ENCODE peak calls at places on chromosome 10, in seven cellular contexts. L, A, Y, T, Q, D and V are unnamed samples. For H3K4me1, the result is how much of the 10 kb centered on the place peaks cover.

GRCh38 chr10:24849537-24850299 is 102.7 kb downstream of the PRTFDC1 start:
- DNase-seq in L (no peak), A (no peak), Y (no peak), T (peak), Q (no peak), D (no peak), V (no peak)

GRCh38 chr10:31926765-31927596 is 1.6 kb downstream of the ARHGAP12 start:
- DNase-seq in L (no peak), A (no peak), Y (no peak), T (peak), Q (no peak), D (no peak), V (no peak)

GRCh38 chr10:29685506-29685905 is 50.7 kb upstream of the SVIL start:
- DNase-seq in L (no peak), A (no peak), Y (no peak), T (no peak), Q (no peak), D (no peak), V (no peak)

GRCh38 chr10:114058297-114058696 is 14.6 kb downstream of the ADRB1 start:
- DNase-seq in L (no peak), A (no peak), Y (no peak), T (no peak), Q (no peak), D (no peak), V (no peak)

GRCh38 chr10:5434017-5434753 is 21.8 kb downstream of the NET1 start:
- DNase-seq in L (no peak), A (no peak), Y (no peak), T (peak), Q (peak), D (no peak), V (no peak)

GRCh38 chr10:75115137-75115536 is 3.7 kb downstream of the SAMD8 start:
- DNase-seq in L (no peak), A (no peak), Y (no peak), T (no peak), Q (peak), D (no peak), V (no peak)

GRCh38 chr10:12483996-12484944 is 134.9 kb downstream of the CAMK1D start:
- DNase-seq in L (no peak), A (no peak), Y (no peak), T (no peak), Q (no peak), D (no peak), V (peak)

GRCh38 chr10:13310518-13311176 is 10.8 kb upstream of the PHYH start:
- DNase-seq in L (no peak), A (no peak), Y (no peak), T (no peak), Q (no peak), D (no peak), V (no peak)

GRCh38 chr10:6694447-6695155 is 114.5 kb upstream of the PRKCQ start:
- DNase-seq in L (no peak), A (no peak), Y (no peak), T (peak), Q (no peak), D (no peak), V (no peak)

GRCh38 chr10:123869015-123869414 is 22.6 kb downstream of the CPXM2 start:
- DNase-seq in L (no peak), A (no peak), Y (no peak), T (no peak), Q (no peak), D (no peak), V (no peak)

GRCh38 chr10:102120987-102121738 is 995 bp upstream of the LDB1 start:
- DNase-seq in L (peak), A (peak), Y (no peak), T (no peak), Q (peak), D (no peak), V (peak)

GRCh38 chr10:6399879-6400278 is 180.2 kb downstream of the PRKCQ start:
- DNase-seq in L (no peak), A (no peak), Y (no peak), T (no peak), Q (no peak), D (no peak), V (no peak)

GRCh38 chr10:93095225-93095624 is 21.5 kb downstream of the CYP26A1 start:
- DNase-seq in L (no peak), A (no peak), Y (no peak), T (no peak), Q (no peak), D (no peak), V (no peak)

GRCh38 chr10:69319911-69320316 is 41.6 kb downstream of the HK1 start:
- DNase-seq in L (no peak), A (no peak), Y (no peak), T (no peak), Q (no peak), D (no peak), V (peak)

GRCh38 chr10:69320521-69320920 is 42.2 kb downstream of the HK1 start:
- DNase-seq in L (no peak), A (no peak), Y (no peak), T (no peak), Q (no peak), D (no peak), V (peak)

GRCh38 chr10:69321865-69322264 is 43.6 kb downstream of the HK1 start:
- DNase-seq in L (no peak), A (no peak), Y (no peak), T (no peak), Q (peak), D (no peak), V (no peak)

GRCh38 chr10:69318997-69319727 is 40.9 kb downstream of the HK1 start:
- DNase-seq in L (peak), A (peak), Y (no peak), T (peak), Q (peak), D (peak), V (peak)

DNA sequence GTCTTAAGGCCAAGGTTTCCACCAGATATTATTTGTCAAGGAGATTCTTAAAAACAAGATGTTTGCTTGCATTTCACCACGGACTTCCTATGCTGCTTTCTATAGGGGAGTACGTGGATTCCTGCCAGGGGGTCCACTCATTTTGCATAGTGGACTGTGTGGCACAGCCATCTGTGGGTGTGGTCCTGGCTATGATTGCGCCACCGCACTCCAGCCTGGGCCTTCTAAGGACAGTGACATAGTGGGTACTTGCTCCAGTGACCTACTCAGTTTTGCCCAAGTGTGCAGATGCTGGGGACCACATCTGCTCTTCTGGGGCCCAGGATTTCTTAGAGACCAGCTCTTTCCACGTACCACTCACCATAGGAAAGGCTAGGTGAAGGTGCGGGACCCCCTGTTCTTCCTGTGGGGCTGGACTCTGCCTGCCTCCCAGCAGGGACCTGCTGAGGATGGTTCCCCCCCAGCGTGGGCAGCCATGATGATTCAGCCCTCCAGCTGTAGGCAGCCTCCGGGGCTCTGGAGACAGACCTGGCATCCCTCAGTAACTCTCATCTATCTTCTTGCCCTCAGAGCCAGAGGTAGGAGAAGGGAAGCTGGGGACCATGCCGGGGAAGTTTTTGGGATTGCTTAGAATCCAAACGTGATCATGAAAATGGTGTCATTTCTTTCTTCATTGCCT is 42.9 kb downstream of the HK1 start:
- DNase-seq in L (no peak), A (no peak), Y (no peak), T (no peak), Q (no peak), D (no peak), V (no peak)
- H3K4me1 ChIP-seq in L (under half), A (under half), Y (under half), T (under half), Q (under half), D (half or more), V (half or more)

GRCh38 chr10:43409385-43410109 is 561 bp upstream of the HNRNPF start:
- DNase-seq in L (peak), A (no peak), Y (no peak), T (peak), Q (no peak), D (no peak), V (peak)

GRCh38 chr10:43407576-43408330 is 1.2 kb downstream of the HNRNPF start:
- DNase-seq in L (peak), A (peak), Y (no peak), T (peak), Q (peak), D (peak), V (peak)

GRCh38 chr10:43408331-43408709 is 666 bp downstream of the HNRNPF start:
- DNase-seq in L (peak), A (no peak), Y (no peak), T (no peak), Q (no peak), D (no peak), V (no peak)

GRCh38 chr10:43410345-43410744 is 1.4 kb upstream of the HNRNPF start:
- DNase-seq in L (no peak), A (no peak), Y (no peak), T (no peak), Q (no peak), D (no peak), V (no peak)

DNA sequence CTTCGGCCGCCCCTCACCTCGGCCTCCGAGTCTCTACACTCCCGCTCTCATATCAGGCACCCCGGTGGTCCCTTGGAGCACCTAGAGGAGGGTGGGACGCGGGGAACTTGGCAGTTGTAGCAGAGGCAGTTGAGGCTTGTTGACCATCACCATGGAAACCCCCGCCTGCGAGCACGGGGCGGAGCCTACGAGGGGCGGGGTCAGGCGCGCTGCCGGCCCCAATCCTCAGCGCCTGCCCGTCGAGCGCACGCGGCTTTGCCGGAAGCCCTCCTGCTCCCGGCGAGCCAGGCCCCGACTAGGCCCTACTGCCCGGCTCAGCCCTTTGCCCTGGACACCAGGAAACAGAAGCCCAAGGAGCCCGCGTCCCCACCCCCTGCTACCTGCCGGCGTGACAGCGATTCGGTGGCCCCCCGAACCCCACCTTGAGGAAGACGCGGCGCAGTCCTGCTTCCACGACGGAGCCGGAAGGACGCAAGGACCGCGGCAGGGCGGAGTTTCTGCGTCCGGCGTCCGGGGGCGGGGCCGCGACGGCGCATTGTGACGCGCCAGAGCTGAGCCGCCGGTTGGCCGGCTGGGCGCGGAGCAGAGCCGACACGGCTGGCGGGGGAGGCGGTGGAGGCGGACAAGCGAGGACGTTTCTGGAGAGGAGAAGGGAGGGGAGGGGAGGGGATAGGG is at the start of gene HNRNPF:
- DNase-seq in L (peak), A (peak), Y (peak), T (peak), Q (peak), D (peak), V (peak)
- TF ChIP-seq POLR2A in L (peak), A (peak), Y (peak), T (peak), Q (peak), D (peak), V (peak)

GRCh38 chr10:14555806-14556205 is 218.9 kb downstream of the FAM107B start:
- DNase-seq in L (no peak), A (no peak), Y (no peak), T (no peak), Q (no peak), D (no peak), V (no peak)

GRCh38 chr10:14554843-14555205 is 219.9 kb downstream of the FAM107B start:
- DNase-seq in L (no peak), A (no peak), Y (no peak), T (no peak), Q (peak), D (no peak), V (no peak)

GRCh38 chr10:14557573-14557972 is 217.1 kb downstream of the FAM107B start:
- DNase-seq in L (no peak), A (no peak), Y (no peak), T (no peak), Q (no peak), D (no peak), V (no peak)

GRCh38 chr10:14558025-14558424 is 216.7 kb downstream of the FAM107B start:
- DNase-seq in L (no peak), A (no peak), Y (no peak), T (no peak), Q (no peak), D (no peak), V (no peak)

GRCh38 chr10:14556285-14556956 is 218.3 kb downstream of the FAM107B start:
- DNase-seq in L (no peak), A (no peak), Y (peak), T (peak), Q (peak), D (no peak), V (peak)
- H3K4me1 ChIP-seq in L (under half), A (under half), Y (under half), T (half or more), Q (under half), D (under half), V (half or more)

DNA sequence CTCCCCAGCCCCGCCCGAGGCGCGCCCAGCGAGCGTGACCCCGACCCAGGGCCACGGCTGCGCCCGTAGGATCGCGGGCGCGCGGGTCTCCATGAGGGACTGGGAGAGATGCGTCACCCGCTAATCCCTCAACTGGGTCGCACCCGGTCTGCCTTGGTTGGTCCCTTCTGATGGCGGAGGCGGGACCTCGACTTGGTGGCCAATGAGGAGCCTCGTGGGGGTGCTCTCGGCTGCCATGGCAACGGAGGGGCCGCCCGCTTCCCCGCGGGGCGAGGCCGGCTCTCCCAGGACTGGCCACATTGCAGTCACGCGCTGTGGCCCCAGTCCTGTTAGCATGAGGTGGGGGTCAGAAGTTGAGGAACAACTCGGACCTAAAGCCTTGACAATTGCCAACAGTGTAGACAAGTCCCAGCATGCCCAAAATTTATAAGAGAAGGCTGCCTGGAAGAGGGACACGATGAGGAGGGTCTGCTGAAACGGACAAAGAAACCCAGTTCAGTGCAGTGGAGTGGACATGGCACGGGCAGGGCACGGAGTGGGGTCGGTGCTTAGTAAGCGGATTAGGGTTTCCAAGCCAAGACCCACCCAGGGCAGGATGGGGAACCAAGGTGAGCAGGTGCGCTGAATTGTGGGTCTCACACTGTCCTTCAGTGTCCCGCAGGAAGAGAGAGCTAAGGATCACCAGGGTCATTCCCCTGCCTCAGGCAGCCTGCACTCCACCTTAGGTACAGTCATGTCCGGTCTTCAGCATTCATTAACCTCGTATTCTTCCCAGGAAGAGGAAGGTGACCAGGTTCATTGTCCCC is 24.4 kb downstream of the DDIT4 start:
- DNase-seq in L (peak), A (peak), Y (peak), T (peak), Q (peak), D (peak), V (peak)
- TF ChIP-seq POLR2A in L (no peak), A (peak), Y (peak), T (peak), Q (peak), D (peak), V (peak)

GRCh38 chr10:77894058-77894457 is 32.5 kb downstream of the DLG5 start:
- DNase-seq in L (no peak), A (no peak), Y (no peak), T (no peak), Q (no peak), D (no peak), V (no peak)
- H3K4me1 ChIP-seq in L (under half), A (under half), Y (under half), T (under half), Q (under half), D (half or more), V (under half)

GRCh38 chr10:3128379-3129130 is 44.0 kb downstream of the PITRM1 start:
- DNase-seq in L (no peak), A (no peak), Y (no peak), T (no peak), Q (no peak), D (no peak), V (no peak)

GRCh38 chr10:3127921-3128320 is 44.7 kb downstream of the PITRM1 start:
- DNase-seq in L (no peak), A (no peak), Y (no peak), T (no peak), Q (no peak), D (no peak), V (no peak)

GRCh38 chr10:3125527-3126170 is 46.9 kb downstream of the PITRM1 start:
- DNase-seq in L (no peak), A (no peak), Y (no peak), T (no peak), Q (no peak), D (no peak), V (no peak)

GRCh38 chr10:3126249-3126648 is 46.3 kb downstream of the PITRM1 start:
- DNase-seq in L (peak), A (no peak), Y (no peak), T (no peak), Q (no peak), D (no peak), V (no peak)

DNA sequence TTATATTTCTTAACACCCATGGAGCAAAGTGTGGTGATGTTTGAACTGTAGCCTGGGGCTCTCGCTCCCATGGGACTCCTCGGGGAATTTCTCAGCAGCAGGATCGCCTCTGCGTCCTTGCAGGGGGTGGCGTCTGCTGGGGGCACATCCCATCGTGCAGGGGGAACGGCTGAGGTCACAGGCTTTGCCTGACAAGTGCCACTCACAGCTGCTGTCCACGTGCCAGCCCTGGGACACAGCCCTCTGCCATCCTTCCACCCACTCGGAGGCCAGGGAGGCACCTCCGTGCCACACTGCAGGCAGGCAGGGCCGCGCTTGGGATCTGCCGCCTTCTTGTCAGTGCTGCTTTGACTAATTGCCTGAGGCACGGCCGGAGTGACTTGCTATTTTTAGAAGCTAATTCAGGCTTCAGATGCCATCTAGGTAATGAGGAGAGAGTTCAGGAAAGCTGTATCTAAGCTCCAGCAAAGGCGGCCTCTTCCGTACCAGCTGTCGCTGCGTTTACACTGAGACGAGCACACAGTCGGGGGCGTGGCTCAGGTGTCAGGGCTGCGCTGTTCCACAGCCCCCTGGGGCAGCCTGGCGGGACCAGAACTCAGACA is 45.7 kb downstream of the PITRM1 start:
- DNase-seq in L (peak), A (no peak), Y (no peak), T (no peak), Q (no peak), D (no peak), V (no peak)
- TF ChIP-seq POLR2A in L (no peak), A (no peak), Y (no peak), T (no peak), Q (no peak), D (no peak), V (no peak)